ENCODE peak calls at places on chromosomes 11 and 22, in nine cellular contexts. U, G, I, C, A, W, E, Y and T are unnamed samples.

GRCh38 chr11:57779275-57779674 is 17.7 kb downstream of the CTNND1 start:
- DNase-seq in I (no peak), G (no peak), W (no peak), U (no peak), E (peak; percentile 82), A (peak; percentile 81), C (peak; percentile 82), Y (no peak), T (no peak)

GRCh38 chr11:62680825-62681240 is 2.0 kb upstream of the UBXN1 start:
- DNase-seq in A (no peak), C (peak; percentile 66), E (peak; percentile 85), G (no peak), U (peak; percentile 52), I (no peak), Y (no peak), W (peak; percentile 59), T (peak; percentile 30)

GRCh38 chr11:104332110-104332509 is 168.2 kb upstream of the PDGFD start:
- DNase-seq in I (no peak), G (no peak), C (peak; percentile 53), U (no peak), E (peak; percentile 52), W (no peak), Y (no peak), A (peak; percentile 74), T (no peak)

GRCh38 chr22:49553518-49554295 is 274.0 kb downstream of the BRD1 start:
- DNase-seq in C (no peak), A (no peak), W (no peak), Y (peak; percentile 47), I (no peak), E (peak; percentile 12), G (peak; percentile 30), U (peak; percentile 5), T (no peak)

GRCh38 chr11:111047376-111047775 is 198.1 kb upstream of the POU2AF2 start:
- DNase-seq in Y (no peak), I (no peak), E (no peak), W (no peak), C (no peak), G (no peak), A (peak; percentile 47), U (no peak), T (no peak)

GRCh38 chr11:66069715-66070603 is at the start of gene PACS1:
- DNase-seq in I (peak; percentile 86), G (peak; percentile 78), A (peak; percentile 73), Y (peak; percentile 87), C (no peak), W (peak; percentile 72), E (peak; percentile 81), U (peak; percentile 86), T (peak; percentile 69)

GRCh38 chr22:50444663-50445062 is 30.2 kb downstream of the SBF1 start:
- DNase-seq in Y (no peak), A (no peak), G (peak; percentile 68), W (peak; percentile 47), U (peak; percentile 71), I (no peak), E (peak; percentile 38), C (no peak), T (no peak)

GRCh38 chr11:10807629-10808552 is 835 bp downstream of the EIF4G2 start:
- DNase-seq in I (peak; percentile 78), E (peak; percentile 25), A (no peak), C (peak; percentile 53), W (peak; percentile 61), U (peak; percentile 74), G (peak; percentile 78), Y (peak; percentile 74), T (peak; percentile 37)

DNA sequence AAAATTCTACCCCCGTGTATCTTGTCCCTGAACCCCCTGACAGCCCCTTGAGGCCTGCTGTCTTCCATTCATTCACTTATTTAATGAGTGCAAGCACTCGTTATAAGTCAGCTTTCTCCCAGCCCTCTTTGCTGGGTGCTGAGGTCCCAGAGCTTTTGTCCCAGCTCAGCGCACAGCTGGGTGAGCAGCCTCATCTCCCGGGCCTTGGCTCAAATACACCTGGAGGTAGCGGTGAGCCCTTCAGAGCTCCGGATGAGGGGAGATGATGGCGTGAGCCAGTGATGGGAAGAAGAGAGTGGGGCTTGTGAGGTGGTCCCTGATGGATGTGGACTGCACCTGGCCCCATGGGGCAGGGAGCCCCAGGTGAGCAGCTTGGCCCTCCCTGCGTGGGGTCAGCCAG is 18.1 kb upstream of the ARHGAP8 start:
- DNase-seq in A (no peak), I (no peak), C (no peak), E (no peak), U (no peak), W (no peak), Y (no peak), G (no peak), T (no peak)
- H3K27me3 ChIP-seq in A (no peaks in the 10 kb centered on the region), I (peaks cover 31% of the 10 kb centered on the region), C (no peaks in the 10 kb centered on the region), E (peaks cover 9% of the 10 kb centered on the region), U (no peaks in the 10 kb centered on the region), W (no peaks in the 10 kb centered on the region), Y (no peaks in the 10 kb centered on the region), G (no peaks in the 10 kb centered on the region), T (no peaks in the 10 kb centered on the region)

GRCh38 chr22:19889951-19890350 is 35.3 kb upstream of the GNB1L start:
- DNase-seq in U (no peak), G (no peak), I (no peak), C (no peak), Y (no peak), A (no peak), E (no peak), W (no peak), T (no peak)

GRCh38 chr22:19886605-19887250 is 32.1 kb upstream of the GNB1L start:
- DNase-seq in Y (no peak), A (no peak), G (no peak), C (no peak), W (no peak), E (no peak), I (no peak), U (no peak), T (peak; percentile 50)

GRCh38 chr22:19887251-19887985 is 32.7 kb upstream of the GNB1L start:
- DNase-seq in C (no peak), I (no peak), A (no peak), Y (no peak), E (no peak), G (no peak), U (no peak), W (no peak), T (no peak)

GRCh38 chr22:19885841-19886592 is 31.3 kb upstream of the GNB1L start:
- DNase-seq in I (no peak), C (no peak), A (no peak), Y (no peak), E (no peak), W (no peak), U (no peak), G (peak; percentile 25), T (no peak)

DNA sequence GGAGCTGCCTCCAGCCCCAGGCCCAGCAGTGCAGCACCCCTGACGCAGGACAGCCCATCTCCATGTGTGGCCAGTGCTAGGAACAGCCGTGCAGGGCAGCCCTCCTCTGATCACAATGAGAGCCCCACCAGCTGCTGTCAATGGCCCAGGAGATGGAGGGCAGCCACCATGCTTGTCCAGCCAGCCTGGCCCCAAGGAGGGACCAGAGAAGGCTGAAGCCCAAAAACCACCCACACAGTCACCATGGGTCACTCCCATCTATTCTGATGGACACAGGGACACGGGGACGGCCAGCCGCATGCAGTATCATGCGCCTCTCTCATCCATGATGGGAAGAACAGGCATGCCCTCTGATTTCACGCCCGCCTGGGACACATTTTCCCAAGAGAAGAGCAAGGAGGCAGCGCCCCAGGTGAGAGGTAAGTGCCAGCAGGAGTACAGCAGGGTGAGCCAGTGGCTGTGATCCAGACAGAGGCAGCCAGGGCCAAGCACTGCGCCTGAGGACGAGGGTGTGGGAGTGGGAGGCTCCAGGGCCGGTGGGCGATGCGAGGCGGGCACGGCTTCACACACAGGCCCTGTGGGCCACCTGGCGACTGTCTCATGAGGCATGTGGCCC is 33.6 kb upstream of the GNB1L start:
- DNase-seq in Y (no peak), I (no peak), W (no peak), A (no peak), C (no peak), U (no peak), G (no peak), E (no peak), T (no peak)
- H3K4me1 ChIP-seq in Y (no peaks in the 10 kb centered on the region), I (peaks cover 17% of the 10 kb centered on the region), W (no peaks in the 10 kb centered on the region), A (peaks cover 5% of the 10 kb centered on the region), C (peaks cover 22% of the 10 kb centered on the region), U (peaks cover 12% of the 10 kb centered on the region), G (peaks cover 15% of the 10 kb centered on the region), E (peaks cover 19% of the 10 kb centered on the region), T (peaks cover 88% of the 10 kb centered on the region)

GRCh38 chr11:117146521-117146920 is 2.4 kb downstream of the PAFAH1B2 start:
- DNase-seq in G (no peak), A (no peak), E (no peak), W (no peak), I (no peak), C (no peak), U (no peak), Y (no peak), T (no peak)

GRCh38 chr11:117143390-117143789 is 697 bp upstream of the PAFAH1B2 start:
- DNase-seq in A (no peak), E (peak; percentile 68), I (peak; percentile 30), G (peak; percentile 50), Y (peak; percentile 71), U (peak; percentile 69), W (peak; percentile 73), C (no peak), T (no peak)

GRCh38 chr11:117144477-117145392 is 648 bp downstream of the PAFAH1B2 start:
- DNase-seq in W (peak; percentile 67), C (peak; percentile 64), U (peak; percentile 63), E (peak; percentile 79), A (no peak), G (peak; percentile 61), Y (peak; percentile 81), I (peak; percentile 53), T (peak; percentile 22)

GRCh38 chr11:117143871-117144476 is at the start of gene PAFAH1B2:
- DNase-seq in U (peak; percentile 97), Y (peak; percentile 97), I (peak; percentile 96), A (peak; percentile 96), C (peak; percentile 98), G (peak; percentile 97), E (peak; percentile 98), W (peak; percentile 98), T (peak; percentile 96)

GRCh38 chr11:117145393-117145761 is 1.3 kb downstream of the PAFAH1B2 start:
- DNase-seq in A (no peak), C (no peak), I (no peak), E (peak; percentile 24), G (no peak), W (peak; percentile 30), Y (no peak), U (no peak), T (no peak)
- TF ChIP-seq CTCF in A (no peak), C (no peak), I (no peak), E (peak; percentile 28), G (no peak), W (no peak), Y (no peak), U (no peak), T (no peak)

GRCh38 chr11:45142241-45142885 is 4.1 kb upstream of the PRDM11 start:
- DNase-seq in G (no peak), C (no peak), Y (no peak), I (no peak), E (no peak), A (no peak), U (no peak), W (peak; percentile 15), T (peak; percentile 34)

GRCh38 chr11:45145083-45145420 is 1.4 kb upstream of the PRDM11 start:
- DNase-seq in U (no peak), G (no peak), W (no peak), I (no peak), C (no peak), A (no peak), Y (no peak), E (no peak), T (no peak)

GRCh38 chr11:45144126-45145082 is 2.0 kb upstream of the PRDM11 start:
- DNase-seq in U (no peak), A (peak; percentile 10), W (peak; percentile 13), I (no peak), G (no peak), E (no peak), C (no peak), Y (peak; percentile 60), T (no peak)

GRCh38 chr11:45141631-45142030 is 4.8 kb upstream of the PRDM11 start:
- DNase-seq in Y (peak; percentile 51), G (no peak), E (no peak), U (no peak), I (no peak), A (no peak), C (no peak), W (peak; percentile 6), T (no peak)

GRCh38 chr11:45143494-45143893 is 2.9 kb upstream of the PRDM11 start:
- DNase-seq in U (no peak), W (no peak), G (no peak), Y (no peak), A (no peak), I (no peak), C (no peak), E (no peak), T (no peak)
- H3K27me3 ChIP-seq in U (no peaks in the 10 kb centered on the region), W (no peaks in the 10 kb centered on the region), G (no peaks in the 10 kb centered on the region), Y (no peaks in the 10 kb centered on the region), A (no peaks in the 10 kb centered on the region), I (no peaks in the 10 kb centered on the region), C (peaks cover 1% of the 10 kb centered on the region), E (peaks cover 4% of the 10 kb centered on the region), T (no peaks in the 10 kb centered on the region)